ENCODE peak calls at places on chromosome 19, in seven cellular contexts. M is HepG2, Z is SK-N-SH, U is GM12891, X is GM12878, J is H1, K is K562. Q is an unnamed sample.

GRCh38 chr19:16216744-16217670 is 19.3 kb downstream of the AP1M1 start:
- DNase-seq in M (no peak), Z (peak), U (no peak), X (no peak), J (no peak), K (no peak), Q (no peak)

GRCh38 chr19:42051166-42052115 is 18.6 kb downstream of the GRIK5 start:
- DNase-seq in M (no peak), Z (no peak), U (no peak), X (no peak), J (no peak), K (no peak), Q (no peak)

GRCh38 chr19:30001301-30001700 is 59.3 kb downstream of the URI1 start:
- DNase-seq in M (no peak), Z (no peak), U (no peak), X (no peak), J (no peak), K (no peak), Q (no peak)

GRCh38 chr19:38617283-38617763 is 430 bp downstream of the MAP4K1 start:
- DNase-seq in M (no peak), Z (no peak), U (no peak), X (peak), J (no peak), K (no peak), Q (no peak)

GRCh38 chr19:44113784-44114390 is 688 bp downstream of the ZNF225 start:
- DNase-seq in M (no peak), Z (peak), U (no peak), X (no peak), J (no peak), K (no peak), Q (no peak)

GRCh38 chr19:18205180-18205915 is 1.5 kb upstream of the RAB3A start:
- DNase-seq in M (no peak), Z (peak), U (peak), X (no peak), J (peak), K (peak), Q (no peak)

GRCh38 chr19:35899547-35900214 is 659 bp downstream of the NFKBID start:
- DNase-seq in M (peak), Z (peak), U (peak), X (peak), J (peak), K (peak), Q (peak)

GRCh38 chr19:33312065-33312464 is 9.7 kb upstream of the CEBPA start:
- DNase-seq in M (no peak), Z (no peak), U (no peak), X (no peak), J (no peak), K (no peak), Q (no peak)

GRCh38 chr19:35143231-35143715 is at the start of gene FXYD7:
- DNase-seq in M (no peak), Z (peak), U (no peak), X (no peak), J (peak), K (no peak), Q (no peak)

GRCh38 chr19:48970923-48971395 is 5.8 kb downstream of the FTL start:
- DNase-seq in M (peak), Z (peak), U (peak), X (no peak), J (peak), K (peak), Q (peak)

GRCh38 chr19:44869728-44870470 is 21.2 kb upstream of the TOMM40 start:
- DNase-seq in M (no peak), Z (no peak), U (no peak), X (no peak), J (no peak), K (no peak), Q (no peak)

GRCh38 chr19:32563761-32564160 is 17.2 kb upstream of the PDCD5 start:
- DNase-seq in M (no peak), Z (no peak), U (no peak), X (no peak), J (no peak), K (no peak), Q (no peak)

GRCh38 chr19:55454787-55455243 is 6.6 kb downstream of the ISOC2 start:
- DNase-seq in M (peak), Z (peak), U (no peak), X (no peak), J (peak), K (peak), Q (no peak)

GRCh38 chr19:11196406-11197287 is 698 bp downstream of the KANK2 start:
- DNase-seq in M (no peak), Z (peak), U (no peak), X (no peak), J (peak), K (peak), Q (no peak)

GRCh38 chr19:16623576-16623975 is 4.4 kb downstream of the MED26 start:
- DNase-seq in M (no peak), Z (no peak), U (no peak), X (peak), J (no peak), K (no peak), Q (no peak)

GRCh38 chr19:46049597-46049996 is 8.8 kb upstream of the IGFL4 start:
- DNase-seq in M (no peak), Z (no peak), U (no peak), X (no peak), J (peak), K (no peak), Q (no peak)

DNA sequence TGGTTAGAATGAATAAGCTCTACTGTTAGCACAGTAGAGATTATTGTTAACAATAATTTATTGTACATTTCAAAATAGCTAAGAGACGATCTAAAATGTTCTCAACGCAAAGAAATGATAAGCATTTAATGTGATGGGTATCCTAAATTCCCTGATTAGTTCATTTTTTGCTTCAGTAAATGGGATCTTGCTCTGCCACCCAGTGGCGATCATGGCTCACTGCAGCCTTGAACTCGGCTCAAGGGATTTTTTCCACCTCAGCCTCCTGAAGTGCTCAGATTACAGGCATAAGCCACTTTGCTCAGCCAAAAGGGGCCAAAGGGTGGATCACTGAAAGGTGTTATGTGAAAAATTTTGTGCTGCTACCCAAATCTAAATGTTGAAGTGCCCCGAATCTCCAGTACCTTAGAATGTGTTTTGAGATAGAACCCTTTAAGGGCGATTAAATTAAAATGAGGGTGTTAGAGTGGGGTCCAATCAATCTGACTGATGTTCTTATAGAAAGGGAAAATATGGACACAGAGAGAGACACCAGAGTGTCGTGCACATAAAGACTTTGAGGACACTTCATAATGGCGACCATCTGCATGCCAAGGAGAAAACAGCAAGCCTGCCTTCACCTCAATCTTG is 31.5 kb upstream of the ZNF766 start:
- DNase-seq in M (peak), Z (peak), U (no peak), X (peak), J (peak), K (peak), Q (no peak)
- TF ChIP-seq TAF1 in M (no peak), Z (no peak), U (no peak), X (no peak), J (no peak), K (no peak), Q (no peak)

GRCh38 chr19:13366529-13367143 is 139.6 kb downstream of the CACNA1A start:
- DNase-seq in M (no peak), Z (peak), U (no peak), X (no peak), J (peak), K (peak), Q (no peak)
- TF ChIP-seq TAF1 in M (no peak), Z (no peak), U (no peak), X (no peak), J (no peak), K (no peak), Q (no peak)

DNA sequence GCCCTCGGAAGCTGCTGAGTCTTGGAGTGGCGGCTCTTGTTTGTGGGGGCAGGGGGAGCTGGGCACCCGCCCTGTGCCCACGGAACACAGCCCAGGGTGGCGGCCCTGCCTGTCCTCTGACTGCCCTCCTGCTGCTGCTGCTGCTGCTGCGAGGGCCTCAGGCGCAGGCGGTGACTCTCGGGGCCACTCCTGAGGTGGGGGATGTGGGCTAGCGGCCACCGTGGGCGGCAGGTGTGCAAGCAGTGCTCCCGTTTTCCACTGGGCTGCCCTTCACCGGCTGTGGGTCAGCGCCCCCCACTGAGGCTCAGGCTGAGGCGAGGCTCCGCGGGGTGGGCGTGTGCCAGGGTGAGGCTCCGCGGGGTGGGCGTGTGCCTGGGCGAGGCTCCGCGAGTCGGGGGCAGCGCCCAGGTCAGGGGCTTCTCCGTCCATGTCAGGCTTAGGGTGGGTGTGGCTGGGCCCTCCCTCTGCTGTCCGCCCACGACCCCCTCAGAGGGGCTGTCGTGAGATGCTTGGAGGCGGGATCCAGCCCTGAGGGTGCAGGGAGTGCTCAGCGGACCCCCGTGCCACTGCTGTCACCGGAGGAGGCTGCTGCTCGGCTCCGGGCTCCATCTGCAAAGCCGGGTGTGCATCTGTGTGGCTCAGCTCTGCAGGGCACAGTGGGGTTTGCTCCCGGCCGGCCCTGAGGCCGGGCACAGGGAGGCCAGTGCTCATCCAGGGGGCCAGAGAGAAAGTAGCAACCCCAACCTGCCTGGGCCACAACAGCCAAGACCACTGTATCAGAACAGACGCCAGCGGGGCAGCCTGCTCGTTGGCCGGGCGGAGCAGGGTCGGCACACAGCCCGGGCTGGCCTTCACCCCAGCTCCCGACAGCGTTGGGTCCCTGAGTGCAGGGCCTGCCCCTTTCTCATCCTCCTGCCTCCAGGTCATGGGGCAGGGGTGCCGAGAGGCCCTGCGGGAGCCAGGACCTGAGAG is 14.5 kb downstream of the CSNK1G2 start:
- DNase-seq in M (no peak), Z (no peak), U (no peak), X (no peak), J (no peak), K (no peak), Q (no peak)
- TF ChIP-seq TAF1 in M (no peak), Z (no peak), U (no peak), X (no peak), J (no peak), K (no peak), Q (no peak)

GRCh38 chr19:5795382-5795919 is 4.5 kb upstream of the DUS3L start:
- DNase-seq in M (no peak), Z (no peak), U (no peak), X (no peak), J (no peak), K (no peak), Q (no peak)

GRCh38 chr19:5800361-5801270 is 4.3 kb upstream of the NRTN start:
- DNase-seq in M (peak), Z (no peak), U (no peak), X (no peak), J (no peak), K (peak), Q (no peak)

GRCh38 chr19:5799247-5800241 is 5.3 kb upstream of the NRTN start:
- DNase-seq in M (no peak), Z (peak), U (no peak), X (no peak), J (no peak), K (peak), Q (no peak)

GRCh38 chr19:5801796-5802616 is 2.9 kb upstream of the NRTN start:
- DNase-seq in M (no peak), Z (peak), U (no peak), X (no peak), J (peak), K (peak), Q (no peak)

DNA sequence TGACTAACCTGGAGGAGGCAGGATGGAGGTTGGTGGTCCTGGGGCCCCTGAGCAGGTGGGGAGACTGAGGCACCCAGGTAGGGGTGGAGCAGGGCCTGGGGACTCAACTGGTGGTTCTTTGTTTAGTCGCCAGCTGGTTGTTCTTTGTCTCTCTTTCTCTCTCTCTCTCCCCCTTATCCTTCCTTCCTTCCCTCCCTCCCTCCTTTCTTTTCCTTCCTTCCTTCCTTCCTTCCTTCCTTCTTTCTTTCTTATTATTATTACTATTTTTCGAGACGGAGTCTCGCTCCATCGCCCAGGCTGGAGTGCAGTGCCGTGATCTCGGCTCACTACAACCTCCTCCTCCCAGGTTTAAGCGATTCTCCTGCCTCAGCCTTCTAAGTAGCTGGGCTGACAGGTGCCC is 6.6 kb upstream of the NRTN start:
- DNase-seq in M (no peak), Z (no peak), U (no peak), X (no peak), J (no peak), K (no peak), Q (no peak)
- TF ChIP-seq TAF1 in M (no peak), Z (no peak), U (no peak), X (no peak), J (no peak), K (no peak), Q (no peak)

DNA sequence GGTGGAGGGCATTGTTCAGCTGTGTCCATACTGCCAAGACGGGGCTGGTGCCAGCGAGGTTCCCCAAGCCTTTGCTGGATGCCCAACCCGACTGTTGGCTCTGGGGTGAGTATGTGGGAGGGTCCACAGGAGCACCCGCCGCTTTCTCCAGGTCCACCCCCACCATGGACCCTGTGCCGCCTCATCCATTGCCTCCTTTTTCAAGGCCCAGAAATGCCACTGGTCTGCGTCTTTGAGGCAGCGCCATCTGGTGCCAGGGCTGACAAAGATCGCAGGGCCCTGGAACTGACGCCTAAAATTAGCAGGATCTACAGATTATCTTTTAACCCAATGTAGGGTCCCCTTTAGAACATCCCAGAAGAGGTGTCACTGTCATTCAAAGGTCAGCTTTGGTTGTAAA is 34.6 kb downstream of the NFIX start:
- DNase-seq in M (no peak), Z (no peak), U (no peak), X (no peak), J (peak), K (no peak), Q (no peak)
- TF ChIP-seq TAF1 in M (no peak), Z (no peak), U (no peak), X (no peak), J (no peak), K (no peak), Q (no peak)